ENCODE peak calls at places on chromosome 3, in ten cellular contexts. One of them, this sample, is unnamed. For H3K9me3, the result is how much of the 10 kb centered on the place peaks cover.

GRCh38 chr3:29940759-29941319 is 660.0 kb downstream of the RBMS3 start:
- DNase-seq in spleen: no peak
- DNase-seq in psoas muscle: no peak
- DNase-seq in heart left ventricle: no peak
- DNase-seq in cardiac muscle cell: no peak
- DNase-seq in body of pancreas: no peak
- DNase-seq in transverse colon: no peak
- DNase-seq in A549: no peak
- DNase-seq in aorta: no peak
- DNase-seq in upper lobe of left lung: no peak
- DNase-seq in this sample: no peak

GRCh38 chr3:86961297-86961696 is 29.7 kb downstream of the VGLL3 start:
- DNase-seq in spleen: no peak
- DNase-seq in psoas muscle: no peak
- DNase-seq in heart left ventricle: no peak
- DNase-seq in cardiac muscle cell: peak
- DNase-seq in body of pancreas: no peak
- DNase-seq in transverse colon: no peak
- DNase-seq in A549: no peak
- DNase-seq in aorta: no peak
- DNase-seq in upper lobe of left lung: no peak
- DNase-seq in this sample: no peak

GRCh38 chr3:73509066-73509465 is 115.7 kb downstream of the PDZRN3 start:
- DNase-seq in spleen: no peak
- DNase-seq in psoas muscle: no peak
- DNase-seq in heart left ventricle: no peak
- DNase-seq in cardiac muscle cell: no peak
- DNase-seq in body of pancreas: no peak
- DNase-seq in transverse colon: no peak
- DNase-seq in A549: no peak
- DNase-seq in aorta: no peak
- DNase-seq in upper lobe of left lung: no peak
- DNase-seq in this sample: no peak

GRCh38 chr3:158775001-158775400 is 26.9 kb upstream of the MFSD1 start:
- DNase-seq in spleen: no peak
- DNase-seq in psoas muscle: no peak
- DNase-seq in heart left ventricle: no peak
- DNase-seq in cardiac muscle cell: peak
- DNase-seq in body of pancreas: no peak
- DNase-seq in transverse colon: no peak
- DNase-seq in A549: no peak
- DNase-seq in aorta: no peak
- DNase-seq in upper lobe of left lung: no peak
- DNase-seq in this sample: no peak

GRCh38 chr3:187955076-187955952 is 198.6 kb upstream of the LPP start:
- DNase-seq in spleen: no peak
- DNase-seq in psoas muscle: peak
- DNase-seq in heart left ventricle: no peak
- DNase-seq in cardiac muscle cell: peak
- DNase-seq in body of pancreas: no peak
- DNase-seq in transverse colon: no peak
- DNase-seq in A549: peak
- DNase-seq in aorta: peak
- DNase-seq in upper lobe of left lung: no peak
- DNase-seq in this sample: peak

GRCh38 chr3:127457094-127457475 is 133.4 kb downstream of the TPRA1 start:
- DNase-seq in spleen: peak
- DNase-seq in psoas muscle: peak
- DNase-seq in heart left ventricle: no peak
- DNase-seq in cardiac muscle cell: peak
- DNase-seq in body of pancreas: peak
- DNase-seq in transverse colon: peak
- DNase-seq in A549: no peak
- DNase-seq in aorta: peak
- DNase-seq in upper lobe of left lung: no peak
- DNase-seq in this sample: peak

GRCh38 chr3:129504471-129505100 is 23.9 kb upstream of the RHO start:
- DNase-seq in spleen: no peak
- DNase-seq in psoas muscle: no peak
- DNase-seq in heart left ventricle: no peak
- DNase-seq in cardiac muscle cell: no peak
- DNase-seq in body of pancreas: no peak
- DNase-seq in transverse colon: no peak
- DNase-seq in A549: no peak
- DNase-seq in aorta: no peak
- DNase-seq in upper lobe of left lung: no peak
- DNase-seq in this sample: no peak

GRCh38 chr3:40843851-40844548 is 319.2 kb downstream of the ZNF621 start:
- DNase-seq in spleen: no peak
- DNase-seq in psoas muscle: no peak
- DNase-seq in heart left ventricle: no peak
- DNase-seq in cardiac muscle cell: peak
- DNase-seq in body of pancreas: no peak
- DNase-seq in transverse colon: no peak
- DNase-seq in A549: no peak
- DNase-seq in aorta: no peak
- DNase-seq in upper lobe of left lung: no peak
- DNase-seq in this sample: peak

GRCh38 chr3:133644768-133645167 is 17.0 kb downstream of the TOPBP1 start:
- DNase-seq in spleen: no peak
- DNase-seq in psoas muscle: no peak
- DNase-seq in heart left ventricle: no peak
- DNase-seq in cardiac muscle cell: peak
- DNase-seq in body of pancreas: no peak
- DNase-seq in transverse colon: no peak
- DNase-seq in A549: peak
- DNase-seq in aorta: no peak
- DNase-seq in upper lobe of left lung: no peak
- DNase-seq in this sample: no peak

GRCh38 chr3:100316656-100317069 is 17.9 kb upstream of the NIT2 start:
- DNase-seq in spleen: no peak
- DNase-seq in psoas muscle: no peak
- DNase-seq in heart left ventricle: no peak
- DNase-seq in cardiac muscle cell: peak
- DNase-seq in body of pancreas: peak
- DNase-seq in transverse colon: no peak
- DNase-seq in A549: peak
- DNase-seq in aorta: no peak
- DNase-seq in upper lobe of left lung: no peak
- DNase-seq in this sample: peak

GRCh38 chr3:12954891-12955650 is 113.7 kb upstream of the RPL32 start:
- DNase-seq in spleen: peak
- DNase-seq in psoas muscle: peak
- DNase-seq in heart left ventricle: peak
- DNase-seq in cardiac muscle cell: peak
- DNase-seq in body of pancreas: peak
- DNase-seq in transverse colon: peak
- DNase-seq in A549: no peak
- DNase-seq in aorta: peak
- DNase-seq in upper lobe of left lung: peak
- DNase-seq in this sample: peak

GRCh38 chr3:70857926-70858325 is 545.5 kb upstream of the MDFIC2 start:
- DNase-seq in spleen: no peak
- DNase-seq in psoas muscle: no peak
- DNase-seq in heart left ventricle: no peak
- DNase-seq in cardiac muscle cell: no peak
- DNase-seq in body of pancreas: no peak
- DNase-seq in transverse colon: no peak
- DNase-seq in A549: no peak
- DNase-seq in aorta: no peak
- DNase-seq in upper lobe of left lung: no peak
- DNase-seq in this sample: no peak

DNA sequence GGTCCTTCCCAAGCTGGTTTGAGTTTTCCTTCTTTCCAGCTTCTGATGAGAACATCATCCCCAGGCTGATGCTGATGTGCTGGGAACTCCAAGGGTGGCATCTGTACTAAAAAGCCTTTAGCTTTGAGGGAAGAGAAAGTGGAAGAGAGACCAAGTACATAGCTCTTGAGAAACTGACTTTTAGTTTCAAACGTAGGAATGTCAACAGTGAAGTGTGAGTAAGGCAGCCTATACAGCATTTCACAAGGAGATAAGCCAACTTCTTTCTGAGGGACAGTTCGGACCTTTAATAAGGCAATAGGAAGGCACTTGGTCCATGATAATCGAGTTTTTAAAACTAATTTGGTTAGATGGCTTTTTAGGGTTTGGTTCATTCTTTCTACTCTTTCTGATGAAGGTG is 53.7 kb downstream of the DLG1 start:
- DNase-seq in spleen: no peak
- DNase-seq in psoas muscle: no peak
- DNase-seq in heart left ventricle: no peak
- DNase-seq in cardiac muscle cell: no peak
- DNase-seq in body of pancreas: no peak
- DNase-seq in transverse colon: no peak
- DNase-seq in A549: no peak
- DNase-seq in aorta: no peak
- DNase-seq in upper lobe of left lung: no peak
- DNase-seq in this sample: no peak
- H3K9me3 ChIP-seq in spleen: half or more
- H3K9me3 ChIP-seq in psoas muscle: under half
- H3K9me3 ChIP-seq in heart left ventricle: under half
- H3K9me3 ChIP-seq in cardiac muscle cell: under half
- H3K9me3 ChIP-seq in body of pancreas: under half
- H3K9me3 ChIP-seq in transverse colon: under half
- H3K9me3 ChIP-seq in A549: under half
- H3K9me3 ChIP-seq in aorta: under half
- H3K9me3 ChIP-seq in upper lobe of left lung: under half
- H3K9me3 ChIP-seq in this sample: under half

DNA sequence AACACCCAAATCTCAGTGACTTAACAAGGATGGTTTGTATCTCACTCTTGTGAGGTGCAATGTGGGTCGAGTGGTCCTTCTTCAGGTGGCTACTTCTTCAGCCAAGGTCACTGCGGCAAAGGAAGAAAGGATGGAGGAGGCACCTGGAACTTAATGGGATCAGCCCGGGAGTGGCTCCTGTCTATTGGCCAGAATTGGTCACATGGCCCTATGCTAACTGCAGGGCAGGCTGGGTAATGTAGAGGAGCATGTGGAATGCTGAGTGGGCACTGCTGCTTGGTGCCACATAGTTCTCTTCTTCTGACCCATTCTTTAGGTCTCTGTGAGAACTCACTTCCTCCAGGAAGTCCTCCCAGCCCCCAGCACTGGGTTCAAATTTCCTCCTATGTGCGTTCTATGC is 20.3 kb upstream of the FAM3D start:
- DNase-seq in spleen: no peak
- DNase-seq in psoas muscle: no peak
- DNase-seq in heart left ventricle: no peak
- DNase-seq in cardiac muscle cell: no peak
- DNase-seq in body of pancreas: no peak
- DNase-seq in transverse colon: no peak
- DNase-seq in A549: no peak
- DNase-seq in aorta: no peak
- DNase-seq in upper lobe of left lung: no peak
- DNase-seq in this sample: no peak
- H3K9me3 ChIP-seq in spleen: under half
- H3K9me3 ChIP-seq in psoas muscle: under half
- H3K9me3 ChIP-seq in heart left ventricle: under half
- H3K9me3 ChIP-seq in cardiac muscle cell: under half
- H3K9me3 ChIP-seq in body of pancreas: under half
- H3K9me3 ChIP-seq in transverse colon: under half
- H3K9me3 ChIP-seq in A549: under half
- H3K9me3 ChIP-seq in aorta: under half
- H3K9me3 ChIP-seq in upper lobe of left lung: under half
- H3K9me3 ChIP-seq in this sample: under half

DNA sequence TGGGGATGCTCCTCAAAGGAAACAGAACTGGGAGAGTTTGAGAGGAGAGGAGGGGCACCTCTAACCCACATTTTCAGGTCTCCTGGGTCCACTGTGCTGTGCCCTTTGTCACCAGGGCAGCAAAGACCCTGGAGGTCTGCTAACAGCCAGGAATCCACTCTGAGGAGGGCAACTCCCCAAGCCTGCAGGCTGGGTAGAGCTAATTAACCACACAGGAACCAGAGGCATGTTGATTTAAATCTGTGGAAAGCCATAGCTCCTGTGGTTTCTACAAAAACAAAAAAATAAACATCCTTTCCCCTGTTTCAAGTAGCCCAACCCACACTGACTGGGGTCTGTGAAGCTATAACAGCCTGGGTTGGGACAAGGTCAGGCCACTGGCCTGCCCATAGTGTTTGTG is 2.2 kb upstream of the BSN start:
- DNase-seq in spleen: peak
- DNase-seq in psoas muscle: no peak
- DNase-seq in heart left ventricle: no peak
- DNase-seq in cardiac muscle cell: no peak
- DNase-seq in body of pancreas: no peak
- DNase-seq in transverse colon: no peak
- DNase-seq in A549: no peak
- DNase-seq in aorta: no peak
- DNase-seq in upper lobe of left lung: no peak
- DNase-seq in this sample: no peak
- H3K9me3 ChIP-seq in spleen: under half
- H3K9me3 ChIP-seq in psoas muscle: under half
- H3K9me3 ChIP-seq in heart left ventricle: under half
- H3K9me3 ChIP-seq in cardiac muscle cell: under half
- H3K9me3 ChIP-seq in body of pancreas: under half
- H3K9me3 ChIP-seq in transverse colon: under half
- H3K9me3 ChIP-seq in A549: under half
- H3K9me3 ChIP-seq in aorta: under half
- H3K9me3 ChIP-seq in upper lobe of left lung: under half
- H3K9me3 ChIP-seq in this sample: under half

GRCh38 chr3:58692484-58692883 is 25.9 kb upstream of the FAM3D start:
- DNase-seq in spleen: no peak
- DNase-seq in psoas muscle: no peak
- DNase-seq in heart left ventricle: no peak
- DNase-seq in cardiac muscle cell: no peak
- DNase-seq in body of pancreas: no peak
- DNase-seq in transverse colon: no peak
- DNase-seq in A549: no peak
- DNase-seq in aorta: no peak
- DNase-seq in upper lobe of left lung: no peak
- DNase-seq in this sample: no peak

GRCh38 chr3:58690490-58690889 is 23.9 kb upstream of the FAM3D start:
- DNase-seq in spleen: no peak
- DNase-seq in psoas muscle: no peak
- DNase-seq in heart left ventricle: no peak
- DNase-seq in cardiac muscle cell: no peak
- DNase-seq in body of pancreas: no peak
- DNase-seq in transverse colon: no peak
- DNase-seq in A549: no peak
- DNase-seq in aorta: no peak
- DNase-seq in upper lobe of left lung: no peak
- DNase-seq in this sample: no peak

GRCh38 chr3:58693929-58694850 is 27.6 kb upstream of the FAM3D start:
- DNase-seq in spleen: no peak
- DNase-seq in psoas muscle: no peak
- DNase-seq in heart left ventricle: no peak
- DNase-seq in cardiac muscle cell: no peak
- DNase-seq in body of pancreas: no peak
- DNase-seq in transverse colon: no peak
- DNase-seq in A549: no peak
- DNase-seq in aorta: no peak
- DNase-seq in upper lobe of left lung: no peak
- DNase-seq in this sample: no peak

GRCh38 chr3:58688563-58688962 is 22.0 kb upstream of the FAM3D start:
- DNase-seq in spleen: no peak
- DNase-seq in psoas muscle: no peak
- DNase-seq in heart left ventricle: no peak
- DNase-seq in cardiac muscle cell: no peak
- DNase-seq in body of pancreas: no peak
- DNase-seq in transverse colon: peak
- DNase-seq in A549: no peak
- DNase-seq in aorta: no peak
- DNase-seq in upper lobe of left lung: no peak
- DNase-seq in this sample: no peak

GRCh38 chr3:58691997-58692396 is 25.4 kb upstream of the FAM3D start:
- DNase-seq in spleen: no peak
- DNase-seq in psoas muscle: no peak
- DNase-seq in heart left ventricle: no peak
- DNase-seq in cardiac muscle cell: peak
- DNase-seq in body of pancreas: no peak
- DNase-seq in transverse colon: no peak
- DNase-seq in A549: no peak
- DNase-seq in aorta: no peak
- DNase-seq in upper lobe of left lung: no peak
- DNase-seq in this sample: no peak
- H3K9me3 ChIP-seq in spleen: under half
- H3K9me3 ChIP-seq in psoas muscle: under half
- H3K9me3 ChIP-seq in heart left ventricle: under half
- H3K9me3 ChIP-seq in cardiac muscle cell: under half
- H3K9me3 ChIP-seq in body of pancreas: under half
- H3K9me3 ChIP-seq in transverse colon: under half
- H3K9me3 ChIP-seq in A549: under half
- H3K9me3 ChIP-seq in aorta: under half
- H3K9me3 ChIP-seq in upper lobe of left lung: under half
- H3K9me3 ChIP-seq in this sample: under half

This sample was measured in adrenal gland.